ENCODE peak calls at places on chromosomes 11 and 22, in nine cellular contexts. F is GM23338; L is uterus; Z is A549; X is mammary epithelial cell; E is aorta; P is mesenchymal stem cell; Q is CD8-positive, alpha-beta memory T cell; Y is endothelial cell of umbilical vein. G is an unnamed sample.
A peak's percentile ranks its signal among the peaks of the same experiment; 100 is the strongest.

GRCh38 chr11:131668867-131669780 is 298.7 kb downstream of the NTM start:
- DNase-seq in F (peak; percentile 92), L (no peak), Z (peak; percentile 49), X (peak; percentile 20), E (no peak), P (peak; percentile 54), Q (no peak), Y (peak; percentile 32), G (peak; percentile 29)

GRCh38 chr11:72307439-72307838 is 63.5 kb upstream of the PHOX2A start:
- DNase-seq in F (no peak), L (no peak), Z (no peak), X (no peak), E (no peak), P (no peak), Q (no peak), Y (no peak), G (no peak)

GRCh38 chr11:123195182-123196059 is at the start of gene CLMP:
- DNase-seq in F (peak; percentile 86), L (peak; percentile 84), Z (peak; percentile 35), X (peak; percentile 58), E (peak; percentile 79), P (peak; percentile 74), Q (no peak), Y (no peak), G (peak; percentile 69)

GRCh38 chr11:43905788-43906187 is 25.2 kb downstream of the ALKBH3 start:
- DNase-seq in F (no peak), L (peak; percentile 69), Z (no peak), X (no peak), E (no peak), P (no peak), Q (no peak), Y (peak; percentile 93), G (no peak)

GRCh38 chr11:11569936-11570491 is 51.8 kb downstream of the GALNT18 start:
- DNase-seq in F (no peak), L (peak; percentile 54), Z (no peak), X (peak; percentile 62), E (peak; percentile 89), P (no peak), Q (no peak), Y (peak; percentile 28), G (peak; percentile 72)

GRCh38 chr11:104870910-104871309 is 27.4 kb downstream of the CASP12 start:
- DNase-seq in F (no peak), L (no peak), Z (no peak), X (no peak), E (no peak), P (peak; percentile 21), Q (no peak), Y (no peak), G (no peak)

GRCh38 chr22:36900880-36901279 is 12.5 kb upstream of the CSF2RB start:
- DNase-seq in F (peak; percentile 92), L (no peak), Z (no peak), X (no peak), E (no peak), P (no peak), Q (no peak), Y (no peak), G (no peak)

GRCh38 chr11:65982824-65983588 is 19.0 kb downstream of the EIF1AD start:
- DNase-seq in F (no peak), L (no peak), Z (no peak), X (no peak), E (peak; percentile 20), P (no peak), Q (no peak), Y (no peak), G (no peak)

GRCh38 chr11:119764108-119764874 is 35.3 kb upstream of the NECTIN1 start:
- DNase-seq in F (peak; percentile 32), L (no peak), Z (no peak), X (peak; percentile 26), E (peak; percentile 74), P (no peak), Q (no peak), Y (no peak), G (peak; percentile 62)

GRCh38 chr11:76270387-76270786 is 64.1 kb upstream of the WNT11 start:
- DNase-seq in F (no peak), L (no peak), Z (no peak), X (no peak), E (no peak), P (peak; percentile 42), Q (no peak), Y (no peak), G (peak; percentile 73)

GRCh38 chr22:42635531-42635930 is 4.9 kb downstream of the ATP5MGL start:
- DNase-seq in F (no peak), L (peak; percentile 64), Z (peak; percentile 44), X (peak; percentile 89), E (peak; percentile 92), P (peak; percentile 93), Q (no peak), Y (peak; percentile 87), G (peak; percentile 89)

GRCh38 chr11:22938691-22939090 is 78.4 kb upstream of the CCDC179 start:
- DNase-seq in F (peak; percentile 18), L (no peak), Z (no peak), X (no peak), E (no peak), P (no peak), Q (no peak), Y (no peak), G (no peak)

GRCh38 chr11:77183421-77183984 is 55.5 kb downstream of the MYO7A start:
- DNase-seq in F (no peak), L (no peak), Z (no peak), X (no peak), E (no peak), P (no peak), Q (no peak), Y (no peak), G (no peak)

GRCh38 chr11:20873054-20873453 is 203.7 kb downstream of the NELL1 start:
- DNase-seq in F (peak; percentile 93), L (no peak), Z (peak; percentile 10), X (peak; percentile 1), E (no peak), P (no peak), Q (no peak), Y (no peak), G (no peak)

GRCh38 chr11:132300283-132300682 is 929.9 kb downstream of the NTM start:
- DNase-seq in F (peak; percentile 58), L (no peak), Z (no peak), X (no peak), E (no peak), P (no peak), Q (no peak), Y (no peak), G (no peak)

GRCh38 chr11:82049199-82049598 is 684.5 kb downstream of the FAM181B start:
- DNase-seq in F (no peak), L (no peak), Z (no peak), X (no peak), E (no peak), P (no peak), Q (no peak), Y (no peak), G (no peak)

GRCh38 chr11:61968758-61969390 is 1.4 kb upstream of the FTH1 start:
- DNase-seq in F (no peak), L (no peak), Z (no peak), X (no peak), E (peak; percentile 26), P (no peak), Q (no peak), Y (no peak), G (no peak)
- H3K4me1 ChIP-seq in F (peaks cover 49% of the 10 kb centered on the region), L (peaks cover 25% of the 10 kb centered on the region), Z (peaks cover 59% of the 10 kb centered on the region), X (peaks cover 61% of the 10 kb centered on the region), E (no peaks in the 10 kb centered on the region), P (peaks cover 30% of the 10 kb centered on the region), Q (peaks cover 38% of the 10 kb centered on the region), Y (peaks cover 71% of the 10 kb centered on the region), G (peaks cover 68% of the 10 kb centered on the region)

DNA sequence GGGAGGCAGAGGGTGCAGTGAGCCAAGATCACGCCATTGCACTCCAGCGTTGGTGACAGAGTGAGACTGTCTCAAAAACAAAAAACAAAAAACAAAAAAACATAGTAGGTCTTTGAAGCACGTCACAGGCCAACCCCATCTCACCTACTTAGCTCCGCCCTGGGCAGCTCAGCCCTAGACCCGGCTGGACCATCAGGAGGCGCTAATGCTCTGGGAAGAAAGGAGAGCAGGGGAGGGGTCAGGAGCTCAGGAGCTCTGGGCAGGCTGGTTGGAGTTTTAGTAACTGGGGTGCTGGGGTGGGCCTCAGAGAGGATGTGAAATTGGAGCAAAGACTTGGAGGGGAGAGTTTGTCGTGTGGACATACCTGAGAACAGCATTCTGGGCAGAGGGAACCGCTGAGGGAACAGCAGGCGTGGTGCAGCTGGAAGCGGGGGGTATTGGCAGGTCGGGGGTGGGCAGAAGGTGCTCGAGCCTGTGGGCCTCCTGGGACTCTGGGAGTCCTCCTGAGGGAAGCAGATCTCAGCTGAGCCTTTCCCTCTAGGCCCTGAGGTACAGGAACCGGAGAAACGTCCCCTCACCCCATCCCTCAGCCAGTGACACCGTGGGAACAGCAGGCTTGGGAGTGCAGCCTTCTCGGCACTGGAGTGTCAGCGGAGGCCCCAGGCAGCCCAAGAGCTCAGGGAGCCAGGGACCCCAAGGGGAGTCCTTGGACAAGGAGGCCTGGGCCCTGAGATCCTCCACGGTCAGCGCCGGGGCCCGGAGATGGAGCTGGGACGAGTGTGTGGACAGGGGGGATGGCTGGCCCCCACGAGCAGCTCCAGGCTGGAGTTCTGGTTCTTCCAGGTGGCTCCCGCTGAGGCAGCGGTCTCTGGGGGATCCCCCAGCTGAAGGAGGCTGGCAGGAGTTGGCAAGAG is 2.2 kb upstream of the RPS6KA4 start:
- DNase-seq in F (peak; percentile 97), L (no peak), Z (peak; percentile 88), X (no peak), E (peak; percentile 50), P (peak; percentile 53), Q (no peak), Y (peak; percentile 37), G (peak; percentile 49)
- H3K4me1 ChIP-seq in F (peaks cover 17% of the 10 kb centered on the region), L (peaks cover 20% of the 10 kb centered on the region), Z (peaks cover 50% of the 10 kb centered on the region), X (peaks cover 47% of the 10 kb centered on the region), E (no peaks in the 10 kb centered on the region), P (peaks cover 52% of the 10 kb centered on the region), Q (peaks cover 22% of the 10 kb centered on the region), Y (peaks cover 22% of the 10 kb centered on the region), G (peaks cover 6% of the 10 kb centered on the region)

DNA sequence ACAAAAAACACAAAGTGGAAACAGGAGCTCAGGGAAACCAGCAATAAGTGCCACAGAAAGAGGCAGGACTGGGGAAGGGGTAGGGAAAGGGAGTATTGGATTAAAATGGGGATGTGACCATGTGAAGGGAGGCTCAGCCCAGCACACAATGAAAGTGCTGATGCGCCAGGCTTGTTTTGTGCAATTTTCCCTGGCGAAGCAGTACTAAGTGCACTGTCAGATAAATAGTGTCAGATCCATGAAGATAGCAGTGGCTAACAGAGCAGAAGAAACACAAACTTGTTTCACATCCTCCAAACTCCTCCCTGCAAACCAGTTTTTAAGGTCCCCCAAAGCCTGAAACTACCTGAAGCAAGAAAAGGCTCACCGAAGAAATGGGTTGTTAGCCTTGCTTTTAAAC is 50.7 kb upstream of the RAPSN start:
- DNase-seq in F (no peak), L (no peak), Z (no peak), X (no peak), E (no peak), P (no peak), Q (no peak), Y (no peak), G (no peak)
- H3K4me1 ChIP-seq in F (peaks cover 34% of the 10 kb centered on the region), L (no peaks in the 10 kb centered on the region), Z (peaks cover 12% of the 10 kb centered on the region), X (no peaks in the 10 kb centered on the region), E (peaks cover 14% of the 10 kb centered on the region), P (peaks cover 6% of the 10 kb centered on the region), Q (peaks cover 16% of the 10 kb centered on the region), Y (peaks cover 3% of the 10 kb centered on the region), G (peaks cover 73% of the 10 kb centered on the region)

GRCh38 chr22:22906907-22907550 is 19.4 kb downstream of the IGLL5 start:
- DNase-seq in F (no peak), L (no peak), Z (no peak), X (no peak), E (no peak), P (no peak), Q (no peak), Y (no peak), G (no peak)
- H3K4me1 ChIP-seq in F (no peaks in the 10 kb centered on the region), L (no peaks in the 10 kb centered on the region), Z (no peaks in the 10 kb centered on the region), X (no peaks in the 10 kb centered on the region), E (no peaks in the 10 kb centered on the region), P (no peaks in the 10 kb centered on the region), Q (no peaks in the 10 kb centered on the region), Y (no peaks in the 10 kb centered on the region), G (no peaks in the 10 kb centered on the region)

GRCh38 chr22:20028855-20029549 is 8.1 kb downstream of the TANGO2 start:
- DNase-seq in F (no peak), L (no peak), Z (no peak), X (no peak), E (peak; percentile 30), P (no peak), Q (no peak), Y (no peak), G (no peak)
- H3K4me1 ChIP-seq in F (no peaks in the 10 kb centered on the region), L (no peaks in the 10 kb centered on the region), Z (no peaks in the 10 kb centered on the region), X (peaks cover 6% of the 10 kb centered on the region), E (no peaks in the 10 kb centered on the region), P (peaks cover 9% of the 10 kb centered on the region), Q (peaks cover 37% of the 10 kb centered on the region), Y (no peaks in the 10 kb centered on the region), G (peaks cover 33% of the 10 kb centered on the region)